ENCODE peak calls at places on chromosomes 16 and 17, in six cellular contexts. U is progenitor cell of endocrine pancreas; O is right lobe of liver; T is upper lobe of right lung; K is AG09309; B is CD8-positive, alpha-beta T cell. Q is an unnamed sample.

GRCh38 chr17:17322516-17323510 is 19.6 kb downstream of the NT5M start:
- DNase-seq in O (no peak), B (no peak), K (no peak), U (no peak), T (peak), Q (peak)

GRCh38 chr17:50198026-50198669 is 3.3 kb downstream of the COL1A1 start:
- DNase-seq in K (no peak), O (peak), U (no peak), B (peak), T (no peak), Q (peak)

GRCh38 chr16:48434653-48435318 is 49.6 kb upstream of the SIAH1 start:
- DNase-seq in O (peak), B (no peak), K (no peak), T (no peak), U (no peak), Q (no peak)

GRCh38 chr16:55376567-55377167 is 52.7 kb downstream of the IRX6 start:
- DNase-seq in T (no peak), U (no peak), B (no peak), K (no peak), O (no peak), Q (no peak)

GRCh38 chr17:77206125-77206523 is 65.4 kb downstream of the SEC14L1 start:
- DNase-seq in K (no peak), O (no peak), T (no peak), B (no peak), U (no peak), Q (no peak)

GRCh38 chr16:56849690-56850680 is 15.0 kb upstream of the SLC12A3 start:
- DNase-seq in T (peak), O (no peak), K (no peak), U (no peak), B (no peak), Q (no peak)

GRCh38 chr17:58301504-58302150 is 20.9 kb upstream of the MPO start:
- DNase-seq in B (no peak), T (peak), O (no peak), U (no peak), K (no peak), Q (no peak)

GRCh38 chr17:1398900-1399299 is 1.1 kb downstream of the YWHAE start:
- DNase-seq in T (no peak), B (no peak), U (no peak), K (no peak), O (no peak), Q (no peak)

GRCh38 chr17:2709173-2709661 is 2.3 kb downstream of the CLUH start:
- DNase-seq in O (peak), B (no peak), U (no peak), T (peak), K (no peak), Q (peak)

GRCh38 chr17:78458091-78458490 is 79.6 kb downstream of the PGS1 start:
- DNase-seq in U (no peak), T (no peak), O (no peak), K (no peak), B (no peak), Q (no peak)

GRCh38 chr16:3536271-3536671 is 35.5 kb downstream of the CLUAP1 start:
- DNase-seq in T (no peak), K (no peak), U (no peak), B (no peak), O (no peak), Q (no peak)

GRCh38 chr17:14755002-14755401 is 454.1 kb downstream of the HS3ST3B1 start:
- DNase-seq in B (no peak), U (no peak), K (peak), T (no peak), O (no peak), Q (no peak)

GRCh38 chr17:43839670-43840101 is 6.7 kb upstream of the MPP3 start:
- DNase-seq in O (peak), T (peak), K (no peak), U (no peak), B (no peak), Q (no peak)

GRCh38 chr17:29618272-29619065 is 4.2 kb downstream of the CORO6 start:
- DNase-seq in U (no peak), O (no peak), T (no peak), B (no peak), K (no peak), Q (no peak)

GRCh38 chr17:8869416-8869815 is 1.9 kb upstream of the PIK3R6 start:
- DNase-seq in U (no peak), T (no peak), K (no peak), O (no peak), B (no peak), Q (no peak)

GRCh38 chr16:81517630-81518438 is 73.2 kb downstream of the CMIP start:
- DNase-seq in O (no peak), T (no peak), B (no peak), K (no peak), U (no peak), Q (no peak)

GRCh38 chr16:54446639-54447038 is 160.1 kb upstream of the IRX3 start:
- DNase-seq in T (no peak), U (no peak), B (no peak), K (peak), O (no peak), Q (no peak)

GRCh38 chr16:89723279-89724250 is 2.2 kb downstream of the ZNF276 start:
- DNase-seq in O (peak), T (no peak), K (no peak), U (no peak), B (peak), Q (no peak)

GRCh38 chr17:39801055-39801454 is 63.1 kb downstream of the IKZF3 start:
- DNase-seq in U (no peak), T (no peak), O (no peak), B (no peak), K (no peak), Q (no peak)

GRCh38 chr17:79316805-79317204 is 242.2 kb downstream of the ENGASE start:
- DNase-seq in U (no peak), K (no peak), O (no peak), B (no peak), T (no peak), Q (no peak)

GRCh38 chr17:81961087-81961514 is at the start of gene NOTUM:
- DNase-seq in U (no peak), T (no peak), B (no peak), O (no peak), K (no peak), Q (no peak)
- TF ChIP-seq CTCF in U (peak), T (no peak), B (no peak), O (peak), K (peak), Q (no peak)

GRCh38 chr16:72847187-72848044 is 200.5 kb downstream of the ZFHX3 start:
- DNase-seq in T (no peak), B (no peak), O (no peak), K (no peak), U (no peak), Q (peak)
- TF ChIP-seq CTCF in T (peak), B (no peak), O (peak), K (peak), U (peak), Q (peak)

GRCh38 chr17:73838815-73839214 is 194.6 kb upstream of the SDK2 start:
- DNase-seq in U (no peak), T (no peak), B (no peak), O (no peak), K (no peak), Q (no peak)

GRCh38 chr17:73840829-73841228 is 196.6 kb upstream of the SDK2 start:
- DNase-seq in K (no peak), T (no peak), O (no peak), U (no peak), B (no peak), Q (no peak)

GRCh38 chr17:73835605-73836004 is 191.4 kb upstream of the SDK2 start:
- DNase-seq in B (no peak), K (no peak), O (no peak), T (no peak), U (no peak), Q (no peak)

DNA sequence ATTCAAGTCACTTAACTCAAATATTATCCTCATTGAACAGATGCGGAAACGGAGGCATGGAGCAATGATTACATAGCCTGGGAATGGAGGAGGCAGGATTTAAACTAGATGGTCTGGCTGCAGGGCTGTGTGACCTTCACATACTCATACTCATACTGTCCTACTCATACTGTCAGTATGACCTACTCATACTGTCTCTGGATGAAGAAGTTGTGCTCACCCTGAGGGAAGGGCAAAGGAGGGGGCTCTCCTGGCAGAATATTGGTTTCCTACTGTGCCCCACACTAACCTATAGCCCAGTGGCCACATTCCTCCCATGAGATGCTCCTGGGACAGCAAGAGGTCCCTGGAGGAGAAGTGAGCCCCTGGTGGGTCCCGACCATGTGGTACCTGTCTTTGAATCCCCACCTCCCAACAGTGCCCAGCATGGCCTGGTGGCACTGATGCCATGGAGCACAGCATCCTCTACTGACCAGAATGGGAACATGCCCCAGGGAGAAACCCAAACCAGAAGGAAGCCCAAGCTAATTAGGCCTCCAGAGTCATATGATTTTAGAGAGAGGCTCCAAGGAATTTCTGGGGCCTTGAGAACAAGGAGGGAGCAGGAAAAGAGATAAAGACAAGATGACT is 197.3 kb upstream of the SDK2 start:
- DNase-seq in T (no peak), U (no peak), K (no peak), B (no peak), O (no peak), Q (no peak)
- TF ChIP-seq CTCF in T (peak), U (peak), K (no peak), B (peak), O (peak), Q (no peak)

GRCh38 chr17:42072323-42073187 is 22.2 kb upstream of the C17orf113 start:
- DNase-seq in B (no peak), U (peak), O (peak), T (peak), K (no peak), Q (no peak)
- TF ChIP-seq CTCF in B (no peak), U (peak), O (peak), T (peak), K (no peak), Q (no peak)

Q was measured in GM10248.